ENCODE peak calls at places on chromosomes 7 and 10, in ten cellular contexts. Q, R, F, T, D, Y, C, G, N and A are unnamed samples.

GRCh38 chr7:1290262-1291039 is 57.8 kb downstream of the UNCX start:
- DNase-seq in Q (no peak), R (no peak), F (peak), T (peak), D (peak), Y (no peak), C (peak), G (peak), N (no peak), A (no peak)

GRCh38 chr10:79378383-79378646 is 31.0 kb downstream of the PPIF start:
- DNase-seq in Q (no peak), R (no peak), F (no peak), T (no peak), D (no peak), Y (no peak), C (no peak), G (no peak), N (no peak), A (no peak)

GRCh38 chr7:46032353-46032752 is 111.3 kb upstream of the IGFBP3 start:
- DNase-seq in Q (no peak), R (peak), F (no peak), T (no peak), D (no peak), Y (no peak), C (peak), G (no peak), N (no peak), A (no peak)

GRCh38 chr7:7564323-7564780 is 2.3 kb upstream of the MIOS start:
- DNase-seq in Q (no peak), R (peak), F (no peak), T (peak), D (no peak), Y (no peak), C (peak), G (peak), N (no peak), A (peak)

GRCh38 chr10:132375116-132375794 is 21.7 kb upstream of the PWWP2B start:
- DNase-seq in Q (no peak), R (no peak), F (no peak), T (no peak), D (no peak), Y (no peak), C (no peak), G (no peak), N (peak), A (no peak)

GRCh38 chr10:114316744-114317143 is 77.7 kb downstream of the VWA2 start:
- DNase-seq in Q (no peak), R (no peak), F (no peak), T (no peak), D (no peak), Y (no peak), C (no peak), G (no peak), N (no peak), A (no peak)

GRCh38 chr10:122861724-122862161 is 16.1 kb upstream of the CUZD1 start:
- DNase-seq in Q (no peak), R (no peak), F (no peak), T (peak), D (no peak), Y (no peak), C (peak), G (no peak), N (no peak), A (peak)

GRCh38 chr7:141158562-141158961 is 84.7 kb downstream of the TMEM178B start:
- DNase-seq in Q (peak), R (peak), F (peak), T (peak), D (no peak), Y (no peak), C (peak), G (peak), N (peak), A (peak)

GRCh38 chr7:35492451-35493175 is 202.3 kb downstream of the HERPUD2 start:
- DNase-seq in Q (peak), R (no peak), F (no peak), T (no peak), D (no peak), Y (no peak), C (no peak), G (no peak), N (no peak), A (no peak)

GRCh38 chr10:87092861-87093460 is 1.7 kb downstream of the GLUD1 start:
- DNase-seq in Q (no peak), R (peak), F (peak), T (peak), D (no peak), Y (no peak), C (peak), G (peak), N (peak), A (peak)

DNA sequence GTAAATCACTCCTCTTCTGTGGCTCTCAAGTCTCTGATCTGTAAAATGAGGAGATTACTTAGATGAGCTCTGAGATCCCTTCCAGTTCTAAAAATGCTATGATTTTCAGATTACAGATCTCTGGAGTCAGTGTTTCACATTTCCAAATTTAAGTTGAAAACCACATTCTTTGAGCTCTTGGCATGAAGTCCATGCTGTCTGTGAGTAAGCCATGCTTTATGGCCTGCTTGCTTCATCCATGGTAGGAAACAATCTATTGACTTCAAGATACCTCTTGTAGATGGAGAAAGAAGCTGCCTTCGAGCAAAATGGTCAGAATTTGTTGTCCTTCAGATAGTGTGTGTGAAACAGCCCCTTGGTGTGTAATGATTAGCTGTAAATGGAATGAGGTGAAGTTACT is 64.9 kb downstream of the CELF2 start:
- DNase-seq in Q (no peak), R (no peak), F (no peak), T (no peak), D (no peak), Y (no peak), C (no peak), G (no peak), N (no peak), A (no peak)
- H3K27ac ChIP-seq in Q (no peak), R (no peak), F (no peak), T (no peak), D (no peak), Y (peak), C (no peak), G (no peak), N (no peak), A (no peak)

DNA sequence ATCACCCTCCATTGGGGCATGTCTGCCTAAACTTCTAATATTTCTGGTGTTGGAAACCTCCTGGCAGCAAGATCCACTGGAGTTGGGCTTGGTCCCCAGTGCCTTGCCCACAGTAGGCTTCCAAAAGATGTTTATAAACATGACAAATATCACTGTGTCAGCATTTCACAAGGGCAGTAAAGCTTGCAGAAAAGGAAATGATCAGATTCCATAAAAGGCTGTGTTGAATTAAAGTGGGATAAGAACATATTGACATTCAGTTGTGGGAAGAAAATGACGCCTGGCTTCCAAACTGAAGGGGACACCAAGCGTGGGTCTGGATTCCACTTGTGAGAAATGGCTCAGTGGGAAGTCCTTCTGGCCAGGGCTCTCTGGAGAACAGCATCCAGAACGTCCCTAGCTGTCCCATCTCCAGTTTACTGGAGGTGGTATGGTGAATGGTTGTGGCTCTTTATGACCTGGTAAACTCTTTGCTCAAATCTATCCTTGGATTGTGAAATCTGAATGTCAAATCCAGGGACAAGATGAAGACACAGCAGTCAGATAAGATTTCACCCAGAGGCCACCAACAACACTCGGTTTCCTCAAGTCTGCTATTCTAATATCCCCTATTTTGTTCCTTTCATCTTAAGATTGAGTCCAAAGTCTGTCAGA is 287.2 kb downstream of the TNS3 start:
- DNase-seq in Q (no peak), R (no peak), F (no peak), T (no peak), D (no peak), Y (no peak), C (no peak), G (no peak), N (no peak), A (no peak)
- H3K27ac ChIP-seq in Q (peak), R (no peak), F (peak), T (no peak), D (no peak), Y (peak), C (no peak), G (peak), N (peak), A (no peak)

GRCh38 chr7:91468231-91468630 is 204.0 kb downstream of the FZD1 start:
- DNase-seq in Q (no peak), R (no peak), F (no peak), T (no peak), D (no peak), Y (no peak), C (peak), G (no peak), N (no peak), A (no peak)

GRCh38 chr7:91474074-91474473 is 209.8 kb downstream of the FZD1 start:
- DNase-seq in Q (no peak), R (no peak), F (no peak), T (no peak), D (no peak), Y (no peak), C (no peak), G (no peak), N (no peak), A (no peak)

GRCh38 chr7:91473619-91474018 is 209.4 kb downstream of the FZD1 start:
- DNase-seq in Q (no peak), R (no peak), F (no peak), T (no peak), D (no peak), Y (no peak), C (no peak), G (no peak), N (no peak), A (no peak)
- H3K27ac ChIP-seq in Q (no peak), R (no peak), F (no peak), T (no peak), D (no peak), Y (no peak), C (no peak), G (no peak), N (no peak), A (no peak)

GRCh38 chr10:15314482-15315070 is 56.5 kb downstream of the FAM171A1 start:
- DNase-seq in Q (no peak), R (no peak), F (no peak), T (no peak), D (no peak), Y (no peak), C (no peak), G (no peak), N (no peak), A (no peak)
- H3K27ac ChIP-seq in Q (no peak), R (no peak), F (no peak), T (peak), D (no peak), Y (peak), C (no peak), G (peak), N (no peak), A (no peak)

DNA sequence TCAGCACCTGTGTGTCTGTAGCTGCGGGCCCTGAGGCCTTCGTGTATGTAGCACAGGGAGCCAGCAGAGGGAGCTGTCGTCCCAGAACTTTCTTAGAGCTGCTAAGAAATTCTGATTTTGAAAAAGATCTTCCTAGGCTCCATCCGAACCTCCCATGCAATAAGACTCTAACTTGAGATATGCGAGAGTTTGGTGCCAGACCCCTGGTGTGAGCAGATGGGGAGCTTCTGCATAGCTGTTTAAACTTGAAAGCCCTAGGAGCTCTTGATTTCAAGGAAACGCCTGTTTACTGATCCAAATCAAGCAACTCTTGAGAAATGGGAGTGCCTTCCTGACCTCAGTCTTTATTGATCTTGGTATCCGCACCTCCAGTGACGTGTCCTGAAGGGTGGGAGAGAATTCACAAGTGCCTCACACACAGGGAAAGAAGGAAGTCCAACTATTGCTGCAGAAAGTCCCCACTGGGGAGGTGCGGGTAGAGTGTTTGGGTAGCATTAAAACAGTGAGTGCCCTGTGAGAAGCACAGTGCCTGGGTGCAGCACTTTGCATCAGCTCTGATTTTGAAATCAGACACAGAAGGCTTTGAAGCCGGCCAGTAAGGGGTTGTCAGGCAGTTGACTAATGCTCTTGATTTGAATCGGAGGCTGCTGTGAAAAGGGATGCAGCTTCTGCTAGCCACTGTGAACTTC is 66.4 kb upstream of the STRIP2 start:
- DNase-seq in Q (peak), R (peak), F (peak), T (peak), D (peak), Y (peak), C (peak), G (peak), N (peak), A (peak)
- H3K27ac ChIP-seq in Q (no peak), R (peak), F (peak), T (peak), D (peak), Y (no peak), C (no peak), G (peak), N (peak), A (no peak)